ENCODE peak calls at places on chromosomes 4 and X, in four cellular contexts. One of them, this sample, is unnamed. For H3K79me2, the result is how much of the 10 kb centered on the place peaks cover.

GRCh38 chr4:123250843-123251242 is 145.8 kb upstream of the SPRY1 start:
- DNase-seq in hepatocyte: peak
- DNase-seq in keratinocyte: no peak
- DNase-seq in GM23248: no peak
- DNase-seq in this sample: peak

GRCh38 chr4:155639674-155640529 is 26.7 kb upstream of the GUCY1A1 start:
- DNase-seq in hepatocyte: no peak
- DNase-seq in keratinocyte: no peak
- DNase-seq in GM23248: no peak
- DNase-seq in this sample: peak

GRCh38 chrX:19849433-19850190 is 37.8 kb downstream of the SH3KBP1 start:
- DNase-seq in hepatocyte: no peak
- DNase-seq in keratinocyte: no peak
- DNase-seq in GM23248: no peak
- DNase-seq in this sample: no peak

GRCh38 chr4:22500128-22500611 is 15.7 kb downstream of the ADGRA3 start:
- DNase-seq in hepatocyte: no peak
- DNase-seq in keratinocyte: no peak
- DNase-seq in GM23248: no peak
- DNase-seq in this sample: no peak

GRCh38 chr4:79598801-79599200 is 190.8 kb upstream of the GK2 start:
- DNase-seq in hepatocyte: no peak
- DNase-seq in keratinocyte: no peak
- DNase-seq in GM23248: no peak
- DNase-seq in this sample: no peak

GRCh38 chrX:11725631-11726442 is 32.2 kb upstream of the MSL3 start:
- DNase-seq in hepatocyte: no peak
- DNase-seq in keratinocyte: no peak
- DNase-seq in GM23248: no peak
- DNase-seq in this sample: no peak

GRCh38 chr4:128299848-128300247 is 12.2 kb upstream of the PGRMC2 start:
- DNase-seq in hepatocyte: no peak
- DNase-seq in keratinocyte: no peak
- DNase-seq in GM23248: no peak
- DNase-seq in this sample: peak

GRCh38 chr4:119748853-119749252 is 120.2 kb upstream of the PDE5A start:
- DNase-seq in hepatocyte: no peak
- DNase-seq in keratinocyte: no peak
- DNase-seq in GM23248: peak
- DNase-seq in this sample: peak

GRCh38 chrX:153061732-153062131 is 5.5 kb downstream of the PNMA3 start:
- DNase-seq in hepatocyte: no peak
- DNase-seq in keratinocyte: no peak
- DNase-seq in GM23248: peak
- DNase-seq in this sample: peak

GRCh38 chr4:120731561-120731960 is 191.0 kb downstream of the PRDM5 start:
- DNase-seq in hepatocyte: no peak
- DNase-seq in keratinocyte: no peak
- DNase-seq in GM23248: peak
- DNase-seq in this sample: peak

GRCh38 chr4:124727331-124727730 is 14.8 kb upstream of the ANKRD50 start:
- DNase-seq in hepatocyte: no peak
- DNase-seq in keratinocyte: no peak
- DNase-seq in GM23248: no peak
- DNase-seq in this sample: peak

GRCh38 chr4:113760094-113760851 is 1.3 kb downstream of the CAMK2D start:
- DNase-seq in hepatocyte: peak
- DNase-seq in keratinocyte: no peak
- DNase-seq in GM23248: peak
- DNase-seq in this sample: peak

GRCh38 chr4:38132140-38132673 is 172.0 kb downstream of the PTTG2 start:
- DNase-seq in hepatocyte: peak
- DNase-seq in keratinocyte: peak
- DNase-seq in GM23248: peak
- DNase-seq in this sample: peak

GRCh38 chrX:71098951-71099506 is 3.4 kb downstream of the FOXO4 start:
- DNase-seq in hepatocyte: no peak
- DNase-seq in keratinocyte: no peak
- DNase-seq in GM23248: no peak
- DNase-seq in this sample: no peak

DNA sequence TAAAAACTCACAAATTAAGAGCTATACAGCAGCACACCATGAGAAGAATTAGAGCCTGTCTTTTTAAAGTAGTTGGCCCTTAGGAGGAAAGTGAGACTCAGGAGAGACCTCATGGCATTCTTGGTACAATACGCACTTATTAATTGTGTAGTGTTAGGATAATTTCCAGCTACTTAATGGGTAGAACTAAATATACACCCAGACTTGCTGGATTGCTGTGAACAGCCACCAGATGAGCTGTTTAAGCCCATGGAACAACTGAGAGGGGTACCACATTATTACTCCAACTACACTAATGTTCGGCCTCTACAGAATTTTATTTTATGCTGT is 13.6 kb downstream of the MFAP3L start:
- DNase-seq in hepatocyte: no peak
- DNase-seq in keratinocyte: no peak
- DNase-seq in GM23248: no peak
- DNase-seq in this sample: no peak
- H3K79me2 ChIP-seq in hepatocyte: under half
- H3K79me2 ChIP-seq in keratinocyte: under half
- H3K79me2 ChIP-seq in GM23248: under half
- H3K79me2 ChIP-seq in this sample: under half

GRCh38 chrX:46838482-46838857 is 1.6 kb downstream of the RP2 start:
- DNase-seq in hepatocyte: no peak
- DNase-seq in keratinocyte: no peak
- DNase-seq in GM23248: peak
- DNase-seq in this sample: no peak
- H3K79me2 ChIP-seq in hepatocyte: under half
- H3K79me2 ChIP-seq in keratinocyte: under half
- H3K79me2 ChIP-seq in GM23248: half or more
- H3K79me2 ChIP-seq in this sample: half or more

GRCh38 chr4:145880355-145880960 is 58.2 kb downstream of the ZNF827 start:
- DNase-seq in hepatocyte: no peak
- DNase-seq in keratinocyte: peak
- DNase-seq in GM23248: no peak
- DNase-seq in this sample: no peak

GRCh38 chr4:145876531-145877180 is 62.0 kb downstream of the ZNF827 start:
- DNase-seq in hepatocyte: no peak
- DNase-seq in keratinocyte: no peak
- DNase-seq in GM23248: no peak
- DNase-seq in this sample: no peak

GRCh38 chr4:145879598-145879997 is 59.0 kb downstream of the ZNF827 start:
- DNase-seq in hepatocyte: peak
- DNase-seq in keratinocyte: no peak
- DNase-seq in GM23248: no peak
- DNase-seq in this sample: no peak

GRCh38 chr4:145881585-145881984 is 57.0 kb downstream of the ZNF827 start:
- DNase-seq in hepatocyte: no peak
- DNase-seq in keratinocyte: no peak
- DNase-seq in GM23248: no peak
- DNase-seq in this sample: no peak

DNA sequence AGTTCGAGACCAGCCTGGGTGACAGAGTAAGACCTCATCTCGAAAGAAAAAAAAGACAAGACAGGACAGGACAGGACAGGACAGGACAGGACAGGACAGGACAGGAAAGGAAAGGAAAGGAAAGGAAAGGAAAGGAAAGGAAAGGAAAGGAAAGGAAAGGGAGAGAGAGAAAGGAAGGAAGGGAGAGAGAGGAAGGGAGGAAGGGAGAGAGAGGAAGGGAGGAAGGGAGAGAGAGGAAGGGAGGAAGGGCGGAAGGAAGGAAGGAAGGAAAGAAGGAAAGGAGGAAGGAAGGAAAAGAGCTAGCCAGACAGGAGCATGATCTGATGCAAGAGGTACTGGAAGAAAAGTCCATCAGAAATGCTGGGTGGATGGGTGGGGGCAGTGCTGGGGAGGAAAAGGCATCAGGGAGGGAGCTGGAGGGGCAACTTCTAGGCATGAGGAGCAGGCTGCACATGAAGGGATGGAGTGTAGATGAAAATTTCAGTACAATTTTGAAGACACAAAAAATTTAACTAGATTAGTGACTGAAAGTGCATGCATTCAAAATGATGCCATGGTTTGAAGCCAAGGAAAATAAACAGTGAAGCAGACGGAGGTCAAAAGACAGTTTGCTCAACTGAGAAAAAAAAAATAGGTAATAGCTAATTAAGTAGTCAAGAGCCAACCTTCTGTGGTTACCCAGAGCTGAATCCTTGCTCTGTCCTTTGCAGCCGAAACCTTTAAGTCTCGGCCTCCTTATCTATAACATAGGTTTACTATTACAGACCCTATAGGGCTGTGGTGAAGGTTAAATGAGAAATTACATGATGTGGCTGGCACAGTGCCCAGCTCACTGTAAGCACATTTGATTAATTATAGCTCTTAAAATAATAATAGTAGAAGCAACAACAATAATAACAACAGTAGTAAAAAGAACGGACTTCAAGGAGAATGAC is 59.9 kb downstream of the ZNF827 start:
- DNase-seq in hepatocyte: no peak
- DNase-seq in keratinocyte: no peak
- DNase-seq in GM23248: peak
- DNase-seq in this sample: peak
- H3K79me2 ChIP-seq in hepatocyte: under half
- H3K79me2 ChIP-seq in keratinocyte: under half
- H3K79me2 ChIP-seq in GM23248: under half
- H3K79me2 ChIP-seq in this sample: half or more

DNA sequence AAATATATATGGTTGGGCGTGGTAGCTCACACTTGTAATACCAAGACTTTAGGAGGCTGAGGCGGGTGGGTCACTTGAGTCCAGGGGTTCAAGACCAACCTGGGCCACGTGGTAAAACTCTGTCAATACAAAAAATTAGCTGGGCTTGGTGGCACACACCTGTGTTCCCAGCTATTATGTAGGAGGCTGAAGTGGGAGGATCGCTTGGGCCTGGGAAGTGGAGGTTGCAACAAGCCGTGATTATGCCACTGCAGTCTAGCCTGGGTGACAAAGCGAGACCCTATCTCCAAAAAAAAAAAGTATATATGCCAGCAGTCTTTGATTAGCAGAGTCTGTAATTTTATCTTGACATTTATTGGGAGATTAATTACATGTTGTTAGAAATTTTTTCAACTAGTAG is 8.7 kb downstream of the EIF2S3 start:
- DNase-seq in hepatocyte: no peak
- DNase-seq in keratinocyte: no peak
- DNase-seq in GM23248: no peak
- DNase-seq in this sample: no peak
- H3K79me2 ChIP-seq in hepatocyte: half or more
- H3K79me2 ChIP-seq in keratinocyte: under half
- H3K79me2 ChIP-seq in GM23248: under half
- H3K79me2 ChIP-seq in this sample: under half

DNA sequence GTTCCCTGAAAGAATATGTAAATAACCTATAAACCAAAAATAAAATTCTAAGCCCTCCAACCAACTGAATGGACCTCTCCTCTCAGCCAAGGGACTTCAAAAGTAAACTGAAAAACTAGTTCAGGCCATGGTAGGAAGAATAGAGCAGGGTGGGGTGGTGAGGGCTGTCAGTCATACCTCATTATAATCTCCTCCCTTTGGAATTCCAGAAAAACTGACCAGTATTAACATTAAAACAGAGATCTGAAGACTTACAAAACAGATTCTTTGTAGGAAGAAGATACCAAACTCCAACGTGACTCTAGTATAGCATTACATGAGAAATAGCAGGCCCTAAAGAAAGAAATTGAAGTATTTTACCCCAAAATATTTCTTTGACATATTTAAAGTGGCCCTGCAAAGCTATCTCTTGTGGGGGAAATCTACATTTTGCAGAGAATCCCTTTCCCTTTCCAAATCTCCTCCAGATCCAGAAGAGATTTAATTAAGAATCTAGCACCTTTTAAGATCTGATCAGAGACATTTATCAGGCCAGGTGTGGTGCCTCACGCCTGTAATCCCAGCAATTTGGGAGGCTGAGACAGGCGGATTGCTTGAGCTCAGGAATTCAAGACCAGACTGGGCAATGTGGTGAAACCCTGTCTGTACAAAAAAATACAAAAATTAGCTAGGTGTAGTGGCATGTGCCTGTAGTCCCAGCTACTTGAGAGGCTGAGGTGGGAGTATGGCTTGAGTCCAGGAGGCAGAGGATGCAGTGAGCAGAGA is 15.1 kb downstream of the TBC1D9 start:
- DNase-seq in hepatocyte: no peak
- DNase-seq in keratinocyte: no peak
- DNase-seq in GM23248: no peak
- DNase-seq in this sample: no peak
- H3K79me2 ChIP-seq in hepatocyte: half or more
- H3K79me2 ChIP-seq in keratinocyte: under half
- H3K79me2 ChIP-seq in GM23248: half or more
- H3K79me2 ChIP-seq in this sample: half or more

This sample was measured in astrocyte.